ENCODE peak calls at places on chromosome 5, in nine cellular contexts. M is ovary; U is Right ventricle myocardium inferior; G is NCI-H460; R is cardiac muscle cell; P is IMR-90; V is progenitor cell of endocrine pancreas; K is activated naive CD8-positive, alpha-beta T cell treated with anti-CD3 and anti-CD28 coated beads, Interleukin-2, amount 50 U/mL, for 24 hours; W is lung microvascular endothelial cell. S is an unnamed sample.

GRCh38 chr5:2633992-2634391 is 117.5 kb downstream of the IRX2 start:
- DNase-seq in M (no peak), U (no peak), G (no peak), R (no peak), P (no peak), V (no peak), K (no peak), W (no peak), S (no peak)

GRCh38 chr5:2253063-2253653 is 370.4 kb upstream of the IRX4 start:
- DNase-seq in M (no peak), U (no peak), G (no peak), R (no peak), P (no peak), V (no peak), K (no peak), W (no peak), S (no peak)

GRCh38 chr5:181261320-181262085 is 560 bp upstream of the TRIM52 start:
- DNase-seq in M (peak), U (peak), G (peak), R (peak), P (peak), V (peak), K (peak), W (peak), S (no peak)

GRCh38 chr5:77483662-77484061 is 8.5 kb downstream of the WDR41 start:
- DNase-seq in M (no peak), U (no peak), G (no peak), R (no peak), P (no peak), V (no peak), K (no peak), W (no peak), S (no peak)

GRCh38 chr5:171984748-171985419 is 21.6 kb downstream of the FBXW11 start:
- DNase-seq in M (no peak), U (no peak), G (no peak), R (peak), P (peak), V (no peak), K (no peak), W (peak), S (no peak)

GRCh38 chr5:135053989-135054388 is 20.0 kb upstream of the PITX1 start:
- DNase-seq in M (no peak), U (no peak), G (no peak), R (no peak), P (no peak), V (no peak), K (no peak), W (no peak), S (no peak)

GRCh38 chr5:83752700-83753099 is 32.0 kb upstream of the HAPLN1 start:
- DNase-seq in M (no peak), U (no peak), G (no peak), R (no peak), P (no peak), V (no peak), K (no peak), W (no peak), S (no peak)

GRCh38 chr5:56011835-56012234 is 17.1 kb upstream of the IL6ST start:
- DNase-seq in M (no peak), U (no peak), G (no peak), R (peak), P (peak), V (no peak), K (no peak), W (peak), S (no peak)

GRCh38 chr5:134111741-134112647 is 2.5 kb upstream of the TCF7 start:
- DNase-seq in M (no peak), U (no peak), G (no peak), R (peak), P (peak), V (no peak), K (no peak), W (no peak), S (no peak)

GRCh38 chr5:81820315-81820636 is 69.4 kb upstream of the SSBP2 start:
- DNase-seq in M (no peak), U (no peak), G (no peak), R (no peak), P (no peak), V (no peak), K (no peak), W (no peak), S (no peak)

S was measured in glomerular endothelial cell.